ENCODE peak calls at places on chromosome 14, in eight cellular contexts. B is hepatocyte; P is right lobe of liver; D is CD8-positive, alpha-beta memory T cell; N is cardiac muscle cell; J is neuronal stem cell; U is thyroid gland; L is adipocyte. I is an unnamed sample.

GRCh38 chr14:24806061-24806678 is 172.2 kb upstream of the GZMB start:
- DNase-seq in B (peak; percentile 85), P (peak; percentile 81), D (no peak), N (peak; percentile 77), J (peak; percentile 66), U (peak; percentile 82), L (peak; percentile 77), I (no peak)

GRCh38 chr14:91041450-91041849 is 19.0 kb downstream of the RPS6KA5 start:
- DNase-seq in B (no peak), P (no peak), D (no peak), N (no peak), J (no peak), U (no peak), L (no peak), I (no peak)

GRCh38 chr14:23141706-23142467 is 22.8 kb upstream of the CEBPE start:
- DNase-seq in B (peak; percentile 50), P (no peak), D (no peak), N (no peak), J (no peak), U (no peak), L (peak; percentile 94), I (peak; percentile 94)

GRCh38 chr14:99735189-99736135 is 51.4 kb downstream of the CYP46A1 start:
- DNase-seq in B (no peak), P (peak; percentile 32), D (no peak), N (no peak), J (no peak), U (peak; percentile 0), L (no peak), I (peak; percentile 52)

GRCh38 chr14:34013714-34014055 is 62.8 kb upstream of the EGLN3 start:
- DNase-seq in B (no peak), P (no peak), D (no peak), N (no peak), J (no peak), U (no peak), L (no peak), I (no peak)

GRCh38 chr14:94458096-94458495 is 5.5 kb upstream of the SERPINA11 start:
- DNase-seq in B (no peak), P (no peak), D (no peak), N (no peak), J (no peak), U (no peak), L (no peak), I (no peak)

GRCh38 chr14:71665157-71665556 is 267.1 kb upstream of the RGS6 start:
- DNase-seq in B (no peak), P (no peak), D (no peak), N (no peak), J (no peak), U (no peak), L (peak; percentile 82), I (no peak)

GRCh38 chr14:64878775-64879634 is 702 bp downstream of the SPTB start:
- DNase-seq in B (peak; percentile 23), P (no peak), D (no peak), N (peak; percentile 43), J (peak; percentile 17), U (peak; percentile 4), L (peak; percentile 9), I (no peak)

GRCh38 chr14:32470161-32470705 is 141.1 kb downstream of the AKAP6 start:
- DNase-seq in B (no peak), P (no peak), D (no peak), N (no peak), J (no peak), U (no peak), L (no peak), I (no peak)

GRCh38 chr14:92956961-92957360 is 34.0 kb downstream of the CHGA start:
- DNase-seq in B (no peak), P (no peak), D (no peak), N (no peak), J (no peak), U (no peak), L (no peak), I (no peak)

GRCh38 chr14:91484744-91485143 is 25.4 kb downstream of the PPP4R3A start:
- DNase-seq in B (no peak), P (no peak), D (no peak), N (no peak), J (no peak), U (no peak), L (no peak), I (no peak)

GRCh38 chr14:24081739-24082204 is 10.4 kb downstream of the CPNE6 start:
- DNase-seq in B (no peak), P (no peak), D (no peak), N (no peak), J (no peak), U (peak; percentile 21), L (no peak), I (no peak)

GRCh38 chr14:24734917-24735500 is 101.0 kb upstream of the GZMB start:
- DNase-seq in B (peak; percentile 87), P (no peak), D (peak; percentile 26), N (peak; percentile 82), J (peak; percentile 70), U (peak; percentile 38), L (peak; percentile 89), I (peak; percentile 37)

GRCh38 chr14:68286667-68287066 is 467.1 kb downstream of the RAD51B start:
- DNase-seq in B (no peak), P (no peak), D (no peak), N (no peak), J (no peak), U (no peak), L (no peak), I (no peak)

GRCh38 chr14:68284333-68284732 is 464.8 kb downstream of the RAD51B start:
- DNase-seq in B (no peak), P (no peak), D (no peak), N (no peak), J (no peak), U (no peak), L (peak; percentile 51), I (no peak)

GRCh38 chr14:68283378-68284123 is 464.0 kb downstream of the RAD51B start:
- DNase-seq in B (no peak), P (peak; percentile 53), D (peak; percentile 42), N (no peak), J (no peak), U (peak; percentile 28), L (no peak), I (no peak)

GRCh38 chr14:68285421-68286179 is 466.0 kb downstream of the RAD51B start:
- DNase-seq in B (no peak), P (no peak), D (peak; percentile 21), N (no peak), J (no peak), U (no peak), L (no peak), I (no peak)

GRCh38 chr14:68284834-68285233 is 465.3 kb downstream of the RAD51B start:
- DNase-seq in B (no peak), P (no peak), D (no peak), N (no peak), J (no peak), U (peak; percentile 64), L (no peak), I (no peak)
- H3K4me1 ChIP-seq in B (peaks cover 20% of the 10 kb centered on the region), P (no peaks in the 10 kb centered on the region), D (peaks cover 67% of the 10 kb centered on the region), N (peaks cover 23% of the 10 kb centered on the region), J (peaks cover 16% of the 10 kb centered on the region), U (peaks cover 44% of the 10 kb centered on the region), L (peaks cover 37% of the 10 kb centered on the region), I (peaks cover 30% of the 10 kb centered on the region)

GRCh38 chr14:103196716-103197115 is 73.5 kb downstream of the TNFAIP2 start:
- DNase-seq in B (no peak), P (no peak), D (no peak), N (no peak), J (no peak), U (no peak), L (no peak), I (no peak)

GRCh38 chr14:103199141-103199540 is 75.9 kb downstream of the TNFAIP2 start:
- DNase-seq in B (no peak), P (no peak), D (no peak), N (no peak), J (no peak), U (no peak), L (peak; percentile 50), I (no peak)

GRCh38 chr14:103198429-103199140 is 75.3 kb downstream of the TNFAIP2 start:
- DNase-seq in B (peak; percentile 64), P (no peak), D (no peak), N (no peak), J (no peak), U (no peak), L (peak; percentile 89), I (peak; percentile 62)

GRCh38 chr14:103194256-103195045 is 71.2 kb downstream of the TNFAIP2 start:
- DNase-seq in B (no peak), P (no peak), D (no peak), N (no peak), J (no peak), U (peak; percentile 38), L (peak; percentile 92), I (no peak)

GRCh38 chr14:103195828-103196615 is 72.8 kb downstream of the TNFAIP2 start:
- DNase-seq in B (no peak), P (no peak), D (no peak), N (no peak), J (no peak), U (no peak), L (no peak), I (no peak)
- H3K4me1 ChIP-seq in B (peaks cover 13% of the 10 kb centered on the region), P (peaks cover 16% of the 10 kb centered on the region), D (no peaks in the 10 kb centered on the region), N (no peaks in the 10 kb centered on the region), J (no peaks in the 10 kb centered on the region), U (peaks cover 11% of the 10 kb centered on the region), L (peaks cover 28% of the 10 kb centered on the region), I (no peaks in the 10 kb centered on the region)

DNA sequence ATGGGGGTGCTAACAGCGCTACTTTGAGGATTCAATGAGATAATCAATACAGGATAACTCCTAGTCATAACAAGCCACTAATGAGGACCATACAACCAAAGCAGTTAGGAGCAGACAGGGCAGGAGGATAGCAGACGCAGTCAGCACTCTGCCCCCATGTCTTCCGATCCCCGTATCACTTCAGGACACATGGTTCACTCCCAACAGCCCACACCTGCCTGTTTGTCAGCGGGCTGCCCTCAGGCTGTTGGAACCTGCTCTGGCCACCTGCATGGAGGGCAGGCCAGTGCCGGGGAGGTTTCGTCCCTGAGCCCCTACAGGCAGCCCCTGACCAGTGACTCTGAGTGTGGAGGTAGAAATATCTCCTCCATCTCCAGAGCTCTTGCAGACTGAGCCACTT is 37.1 kb upstream of the LTBP2 start:
- DNase-seq in B (no peak), P (no peak), D (no peak), N (no peak), J (no peak), U (no peak), L (no peak), I (peak; percentile 54)
- H3K4me1 ChIP-seq in B (peaks cover 21% of the 10 kb centered on the region), P (no peaks in the 10 kb centered on the region), D (no peaks in the 10 kb centered on the region), N (peaks cover 4% of the 10 kb centered on the region), J (peaks cover 4% of the 10 kb centered on the region), U (peaks cover 13% of the 10 kb centered on the region), L (peaks cover 44% of the 10 kb centered on the region), I (peaks cover 4% of the 10 kb centered on the region)

DNA sequence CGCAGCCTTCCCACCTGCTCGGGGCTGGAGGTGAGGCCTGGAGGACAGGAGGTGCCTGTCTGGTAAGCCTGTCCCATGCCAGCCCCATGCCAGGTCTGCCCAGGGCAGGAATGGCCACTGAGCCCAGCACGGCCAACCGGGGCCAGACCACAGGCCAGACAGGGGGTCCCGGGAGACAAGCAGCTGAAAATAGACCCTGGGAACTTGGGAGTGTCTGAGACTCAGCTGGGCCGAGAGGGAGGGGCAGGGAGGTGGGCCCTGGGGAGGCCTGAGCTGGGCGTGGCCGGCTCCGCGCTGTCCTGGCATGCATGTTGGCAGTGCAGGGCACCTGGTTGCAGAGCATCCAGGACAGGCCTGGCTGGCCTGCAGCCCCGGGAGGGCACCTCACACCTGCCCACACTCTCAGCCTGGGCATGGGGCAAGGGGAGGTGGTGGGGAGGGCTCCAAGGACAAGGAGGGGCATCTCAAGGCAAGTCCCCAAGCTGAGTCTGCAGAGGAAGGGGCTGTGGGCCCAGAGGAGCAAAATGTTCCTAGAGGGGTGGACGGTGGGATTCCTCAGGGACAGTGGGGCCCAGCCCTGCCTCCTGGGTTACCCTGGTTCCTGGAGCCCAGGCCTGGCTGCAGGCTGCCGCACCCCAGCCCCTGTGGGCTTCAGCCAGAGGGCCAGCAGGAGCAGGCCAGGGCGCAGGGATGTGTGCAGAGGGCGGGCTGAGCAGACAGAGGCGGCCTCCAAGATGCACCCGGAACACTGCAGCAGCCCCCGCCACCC is 3.2 kb upstream of the CRIP1 start:
- DNase-seq in B (no peak), P (no peak), D (no peak), N (no peak), J (no peak), U (peak; percentile 67), L (no peak), I (peak; percentile 95)
- H3K4me1 ChIP-seq in B (peaks cover 27% of the 10 kb centered on the region), P (peaks cover 18% of the 10 kb centered on the region), D (peaks cover 79% of the 10 kb centered on the region), N (peaks cover 61% of the 10 kb centered on the region), J (peaks cover 57% of the 10 kb centered on the region), U (peaks cover 85% of the 10 kb centered on the region), L (peaks cover 17% of the 10 kb centered on the region), I (peaks cover 98% of the 10 kb centered on the region)

I was measured in tibial artery.